ENCODE peak calls at places on chromosomes 11 and 22, in seven cellular contexts. N, F, Q, L, H, O and Y are unnamed samples.

GRCh38 chr11:75554258-75555022 is 7.6 kb upstream of the SERPINH1 start:
- DNase-seq in O (peak; percentile 72), L (no peak), H (peak; percentile 56), N (no peak), F (peak; percentile 94), Q (peak; percentile 95), Y (peak; percentile 89)

GRCh38 chr22:46750861-46751260 is 11.6 kb upstream of the TBC1D22A start:
- DNase-seq in L (no peak), N (no peak), Q (peak; percentile 63), F (no peak), O (peak; percentile 81), H (no peak), Y (no peak)

GRCh38 chr22:44202261-44202789 is 21.6 kb downstream of the PARVG start:
- DNase-seq in Q (no peak), H (no peak), N (no peak), F (no peak), O (no peak), L (no peak), Y (no peak)

GRCh38 chr11:3003396-3004231 is 11.5 kb upstream of the NAP1L4 start:
- DNase-seq in L (no peak), F (no peak), H (no peak), N (no peak), O (no peak), Q (no peak), Y (peak; percentile 38)

GRCh38 chr11:87315229-87315628 is 277.5 kb downstream of the TMEM135 start:
- DNase-seq in F (no peak), O (no peak), H (no peak), L (no peak), Q (no peak), N (no peak), Y (no peak)

GRCh38 chr11:22734628-22735345 is 68.4 kb downstream of the GAS2 start:
- DNase-seq in H (no peak), O (no peak), Q (no peak), N (no peak), F (no peak), L (no peak), Y (no peak)

GRCh38 chr11:15673408-15673811 is 558.7 kb downstream of the INSC start:
- DNase-seq in N (no peak), L (no peak), H (peak; percentile 96), O (peak; percentile 8), Q (peak; percentile 21), F (no peak), Y (peak; percentile 10)

GRCh38 chr11:64381350-64381749 is 22.4 kb downstream of the RPS6KA4 start:
- DNase-seq in H (no peak), F (no peak), L (no peak), N (no peak), O (no peak), Q (no peak), Y (no peak)

GRCh38 chr11:57306156-57306876 is 18.4 kb downstream of the TNKS1BP1 start:
- DNase-seq in H (no peak), O (no peak), Q (no peak), L (no peak), N (no peak), F (no peak), Y (no peak)

GRCh38 chr11:10926801-10927200 is 68.9 kb upstream of the ZBED5 start:
- DNase-seq in L (no peak), H (no peak), N (no peak), F (no peak), Q (no peak), O (no peak), Y (no peak)

GRCh38 chr11:102064316-102064715 is 17.1 kb downstream of the CFAP300 start:
- DNase-seq in L (no peak), N (no peak), Q (no peak), H (no peak), O (no peak), F (no peak), Y (no peak)

GRCh38 chr11:124510279-124510678 is 33.2 kb downstream of the OR8B12 start:
- DNase-seq in H (no peak), N (no peak), L (no peak), Q (no peak), F (no peak), O (no peak), Y (no peak)

GRCh38 chr22:32538516-32538915 is 63.9 kb downstream of the FBXO7 start:
- DNase-seq in N (no peak), F (no peak), Q (no peak), L (no peak), O (no peak), H (no peak), Y (no peak)

GRCh38 chr11:119933584-119933983 is 204.3 kb downstream of the TRIM29 start:
- DNase-seq in H (no peak), F (no peak), N (no peak), O (no peak), Q (no peak), L (no peak), Y (no peak)

GRCh38 chr11:9745411-9746211 is 81.7 kb downstream of the SWAP70 start:
- DNase-seq in O (no peak), N (no peak), F (no peak), L (no peak), H (no peak), Q (no peak), Y (no peak)

GRCh38 chr11:12150831-12151382 is 40.5 kb downstream of the MICAL2 start:
- DNase-seq in L (no peak), H (no peak), Q (no peak), N (no peak), O (no peak), F (peak; percentile 35), Y (no peak)

GRCh38 chr11:83092488-83093384 is 21.0 kb upstream of the RAB30 start:
- DNase-seq in N (no peak), O (peak; percentile 76), Q (no peak), L (no peak), F (no peak), H (peak; percentile 34), Y (peak; percentile 66)

GRCh38 chr11:74000770-74001169 is 8.1 kb downstream of the UCP3 start:
- DNase-seq in H (no peak), L (no peak), F (no peak), Q (no peak), N (no peak), O (no peak), Y (no peak)

GRCh38 chr11:7844986-7845385 is 48.2 kb upstream of the OR5P2 start:
- DNase-seq in H (no peak), Q (no peak), L (no peak), O (no peak), F (no peak), N (no peak), Y (no peak)

GRCh38 chr11:78253797-78254196 is 65.1 kb downstream of the USP35 start:
- DNase-seq in F (no peak), L (no peak), Q (no peak), O (no peak), N (no peak), H (no peak), Y (no peak)

GRCh38 chr11:47356129-47356997 is 3.9 kb upstream of the MYBPC3 start:
- DNase-seq in H (no peak), L (no peak), Q (no peak), F (no peak), O (no peak), N (no peak), Y (no peak)